ENCODE peak calls at places on chromosome 5, in ten cellular contexts. W is AG10803, T is sigmoid colon, E is MM.1S, G is hepatocyte, Y is brain microvascular endothelial cell, F is heart left ventricle, C is fibroblast of mammary gland, Z is cardiac fibroblast, J is HCT116. I is an unnamed sample.

GRCh38 chr5:157253547-157253946 is 12.4 kb upstream of the CYFIP2 start:
- DNase-seq in W (peak; percentile 60), T (no peak), E (peak; percentile 53), G (peak; percentile 67), Y (peak; percentile 55), F (no peak), C (peak; percentile 63), Z (peak; percentile 70), J (peak; percentile 28), I (peak; percentile 63)

GRCh38 chr5:167634432-167634831 is 657.0 kb upstream of the WWC1 start:
- DNase-seq in W (peak; percentile 96), T (no peak), E (no peak), G (peak; percentile 7), Y (peak; percentile 46), F (no peak), C (peak; percentile 97), Z (peak; percentile 40), J (no peak), I (peak; percentile 92)

GRCh38 chr5:55982957-55983381 is 11.8 kb downstream of the IL6ST start:
- DNase-seq in W (no peak), T (no peak), E (peak; percentile 54), G (peak; percentile 35), Y (no peak), F (no peak), C (peak; percentile 18), Z (no peak), J (no peak), I (no peak)

GRCh38 chr5:138597660-138598400 is 22.6 kb upstream of the HSPA9 start:
- DNase-seq in W (no peak), T (peak; percentile 27), E (no peak), G (no peak), Y (no peak), F (no peak), C (peak; percentile 31), Z (no peak), J (no peak), I (no peak)

GRCh38 chr5:133735346-133735745 is 123.0 kb upstream of the FSTL4 start:
- DNase-seq in W (peak; percentile 12), T (no peak), E (no peak), G (no peak), Y (peak; percentile 56), F (no peak), C (peak; percentile 11), Z (peak; percentile 6), J (no peak), I (peak; percentile 33)

GRCh38 chr5:77958642-77959315 is 182.6 kb upstream of the TBCA start:
- DNase-seq in W (no peak), T (no peak), E (no peak), G (no peak), Y (no peak), F (no peak), C (no peak), Z (no peak), J (no peak), I (no peak)

GRCh38 chr5:375336-375920 is 53.9 kb downstream of the AHRR start:
- DNase-seq in W (no peak), T (peak; percentile 55), E (no peak), G (no peak), Y (no peak), F (peak; percentile 47), C (no peak), Z (no peak), J (no peak), I (no peak)

GRCh38 chr5:135883441-135883840 is 12.2 kb downstream of the IL9 start:
- DNase-seq in W (no peak), T (no peak), E (peak; percentile 50), G (no peak), Y (no peak), F (no peak), C (no peak), Z (no peak), J (no peak), I (no peak)

GRCh38 chr5:72441861-72442540 is 65.2 kb downstream of the ZNF366 start:
- DNase-seq in W (peak; percentile 94), T (no peak), E (no peak), G (no peak), Y (peak; percentile 92), F (no peak), C (peak; percentile 98), Z (peak; percentile 81), J (peak; percentile 4), I (peak; percentile 75)

GRCh38 chr5:13930721-13931246 is 13.7 kb downstream of the DNAH5 start:
- DNase-seq in W (no peak), T (no peak), E (no peak), G (no peak), Y (no peak), F (no peak), C (no peak), Z (no peak), J (no peak), I (no peak)

GRCh38 chr5:157366741-157367684 is 93.0 kb upstream of the NIPAL4 start:
- DNase-seq in W (peak; percentile 79), T (peak; percentile 82), E (no peak), G (peak; percentile 63), Y (peak; percentile 77), F (no peak), C (peak; percentile 81), Z (peak; percentile 89), J (no peak), I (peak; percentile 86)

GRCh38 chr5:94499806-94500205 is 118.6 kb downstream of the KIAA0825 start:
- DNase-seq in W (no peak), T (no peak), E (no peak), G (no peak), Y (no peak), F (no peak), C (no peak), Z (no peak), J (no peak), I (no peak)

GRCh38 chr5:13108281-13108680 is 836.2 kb downstream of the DNAH5 start:
- DNase-seq in W (no peak), T (no peak), E (no peak), G (no peak), Y (no peak), F (no peak), C (no peak), Z (no peak), J (no peak), I (no peak)

GRCh38 chr5:423233-423565 is 19.8 kb upstream of the EXOC3 start:
- DNase-seq in W (no peak), T (peak; percentile 29), E (no peak), G (no peak), Y (no peak), F (peak; percentile 28), C (no peak), Z (no peak), J (no peak), I (no peak)

GRCh38 chr5:180352116-180352975 is 790 bp downstream of the GFPT2 start:
- DNase-seq in W (peak; percentile 44), T (peak; percentile 83), E (no peak), G (peak; percentile 48), Y (no peak), F (no peak), C (no peak), Z (peak; percentile 57), J (no peak), I (peak; percentile 55)

GRCh38 chr5:180354966-180355365 is 1.8 kb upstream of the GFPT2 start:
- DNase-seq in W (no peak), T (no peak), E (no peak), G (no peak), Y (no peak), F (peak; percentile 53), C (no peak), Z (no peak), J (no peak), I (no peak)

GRCh38 chr5:180353226-180353962 is at the start of gene GFPT2:
- DNase-seq in W (peak; percentile 74), T (peak; percentile 93), E (no peak), G (peak; percentile 88), Y (peak; percentile 53), F (peak; percentile 91), C (peak; percentile 70), Z (peak; percentile 90), J (no peak), I (peak; percentile 86)

GRCh38 chr5:180352976-180353225 is 235 bp downstream of the GFPT2 start:
- DNase-seq in W (no peak), T (peak; percentile 70), E (no peak), G (no peak), Y (no peak), F (no peak), C (no peak), Z (no peak), J (no peak), I (no peak)

DNA sequence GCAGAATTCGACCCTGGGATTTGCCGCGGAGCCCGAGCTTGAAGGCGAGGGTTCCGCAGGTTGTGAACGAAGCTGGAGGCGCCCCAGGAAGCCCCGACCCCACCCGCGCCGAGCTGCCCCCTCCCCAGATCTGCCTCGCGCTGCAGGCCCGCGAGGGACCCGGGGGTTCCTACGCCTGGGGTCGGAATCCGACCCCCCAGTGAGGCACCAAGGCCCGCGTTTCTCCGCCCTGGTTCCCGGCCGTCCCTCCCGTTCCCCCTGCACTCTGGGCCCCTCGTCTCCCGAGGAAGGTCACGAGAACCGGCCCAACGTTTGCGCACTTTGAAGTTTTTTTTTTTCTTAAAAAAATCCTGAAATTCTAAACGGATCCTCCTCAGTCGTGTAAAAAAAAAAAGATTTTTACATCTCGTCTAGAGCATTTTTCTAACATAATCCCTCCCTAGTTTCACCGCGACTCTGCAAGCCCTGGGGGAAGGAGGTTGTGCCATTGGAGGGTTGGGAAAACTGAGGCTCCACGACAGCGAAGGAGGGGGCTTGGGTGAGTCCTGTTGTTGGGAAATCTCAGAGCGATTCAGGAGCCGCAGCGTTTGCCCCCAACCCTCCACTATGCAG is 933 bp upstream of the GFPT2 start:
- DNase-seq in W (no peak), T (no peak), E (no peak), G (no peak), Y (no peak), F (peak; percentile 37), C (no peak), Z (no peak), J (no peak), I (peak; percentile 16)
- H3K4me3 ChIP-seq in W (peak overlapping the region; percentile 79), T (peak overlapping the region; percentile 68), E (no peak overlapping the region), G (peak overlapping the region; percentile 85), Y (peak overlapping the region; percentile 81), F (peak overlapping the region; percentile 49), C (peak overlapping the region; percentile 73), Z (peak overlapping the region; percentile 89), J (peak overlapping the region; percentile 74), I (peak overlapping the region; percentile 76)

GRCh38 chr5:37723147-37723961 is 116.5 kb downstream of the GDNF start:
- DNase-seq in W (peak; percentile 75), T (peak; percentile 52), E (no peak), G (no peak), Y (no peak), F (no peak), C (peak; percentile 30), Z (no peak), J (peak; percentile 12), I (no peak)
- TF ChIP-seq CTCF in W (peak; percentile 57), T (peak; percentile 12), E (peak; percentile 27), G (no peak), Y (peak; percentile 72), F (no peak), C (peak; percentile 29), Z (peak; percentile 46), J (peak; percentile 75), I (peak; percentile 62)

GRCh38 chr5:152942633-152943336 is 537.7 kb upstream of the NMUR2 start:
- DNase-seq in W (no peak), T (no peak), E (no peak), G (no peak), Y (no peak), F (no peak), C (no peak), Z (no peak), J (no peak), I (no peak)
- H3K4me3 ChIP-seq in W (no peak overlapping the region), T (no peak overlapping the region), E (no peak overlapping the region), G (no peak overlapping the region), Y (no peak overlapping the region), F (no peak overlapping the region), C (no peak overlapping the region), Z (no peak overlapping the region), J (no peak overlapping the region), I (no peak overlapping the region)

GRCh38 chr5:142654578-142655042 is 31.3 kb downstream of the FGF1 start:
- DNase-seq in W (no peak), T (no peak), E (no peak), G (no peak), Y (no peak), F (no peak), C (no peak), Z (no peak), J (no peak), I (no peak)
- TF ChIP-seq CTCF in W (no peak), T (no peak), E (no peak), G (no peak), Y (peak; percentile 41), F (no peak), C (no peak), Z (peak; percentile 20), J (peak; percentile 32), I (no peak)

I was measured in fibroblast of villous mesenchyme.